ENCODE peak calls at places on chromosomes 3 and 15, in five cellular contexts. I is HEK293T, Q is HepG2, X is GM12878, Z is NT2/D1. N is an unnamed sample.

GRCh38 chr15:78204351-78205309 is 29.7 kb downstream of the ACSBG1 start:
- DNase-seq in Z (no peak), X (no peak), I (no peak), Q (no peak), N (peak; percentile 39)

GRCh38 chr3:97515076-97515475 is 249.5 kb upstream of the ARL6 start:
- DNase-seq in X (no peak), Z (no peak), Q (no peak), I (no peak), N (no peak)

GRCh38 chr3:194270627-194271458 is 80.3 kb downstream of the CPN2 start:
- DNase-seq in X (no peak), Q (peak; percentile 43), Z (no peak), I (no peak), N (no peak)

GRCh38 chr3:181948286-181948685 is 236.6 kb downstream of the SOX2 start:
- DNase-seq in Q (no peak), X (no peak), Z (no peak), I (no peak), N (no peak)

GRCh38 chr3:53420831-53421230 is 73.5 kb upstream of the DCP1A start:
- DNase-seq in X (no peak), Z (no peak), I (no peak), Q (no peak), N (no peak)

GRCh38 chr3:61844346-61844745 is 283.0 kb downstream of the PTPRG start:
- DNase-seq in X (no peak), Q (no peak), I (no peak), Z (no peak), N (no peak)

GRCh38 chr3:52859686-52860423 is 25.0 kb upstream of the MUSTN1 start:
- DNase-seq in Z (no peak), X (no peak), Q (no peak), I (no peak), N (no peak)

GRCh38 chr3:146065573-146066006 is 95.4 kb downstream of the PLOD2 start:
- DNase-seq in Q (peak; percentile 50), X (no peak), I (no peak), Z (peak; percentile 46), N (no peak)

GRCh38 chr3:196502775-196503181 is 790 bp downstream of the RNF168 start:
- DNase-seq in Z (no peak), I (peak; percentile 16), X (no peak), Q (peak; percentile 30), N (no peak)

GRCh38 chr15:86135030-86135429 is 55.4 kb downstream of the AGBL1 start:
- DNase-seq in I (no peak), Q (no peak), Z (no peak), X (no peak), N (no peak)

GRCh38 chr3:139173372-139174108 is 128.8 kb upstream of the PRR23C start:
- DNase-seq in Z (no peak), Q (no peak), X (peak; percentile 23), I (no peak), N (no peak)
- TF ChIP-seq SUZ12 in Z (no peak), Q (no peak), X (no peak), I (no peak), N (no peak)

GRCh38 chr3:152827313-152827712 is 7.6 kb upstream of the P2RY1 start:
- DNase-seq in Z (no peak), X (no peak), Q (no peak), I (no peak), N (no peak)
- TF ChIP-seq SUZ12 in Z (no peak), X (no peak), Q (no peak), I (no peak), N (no peak)

DNA sequence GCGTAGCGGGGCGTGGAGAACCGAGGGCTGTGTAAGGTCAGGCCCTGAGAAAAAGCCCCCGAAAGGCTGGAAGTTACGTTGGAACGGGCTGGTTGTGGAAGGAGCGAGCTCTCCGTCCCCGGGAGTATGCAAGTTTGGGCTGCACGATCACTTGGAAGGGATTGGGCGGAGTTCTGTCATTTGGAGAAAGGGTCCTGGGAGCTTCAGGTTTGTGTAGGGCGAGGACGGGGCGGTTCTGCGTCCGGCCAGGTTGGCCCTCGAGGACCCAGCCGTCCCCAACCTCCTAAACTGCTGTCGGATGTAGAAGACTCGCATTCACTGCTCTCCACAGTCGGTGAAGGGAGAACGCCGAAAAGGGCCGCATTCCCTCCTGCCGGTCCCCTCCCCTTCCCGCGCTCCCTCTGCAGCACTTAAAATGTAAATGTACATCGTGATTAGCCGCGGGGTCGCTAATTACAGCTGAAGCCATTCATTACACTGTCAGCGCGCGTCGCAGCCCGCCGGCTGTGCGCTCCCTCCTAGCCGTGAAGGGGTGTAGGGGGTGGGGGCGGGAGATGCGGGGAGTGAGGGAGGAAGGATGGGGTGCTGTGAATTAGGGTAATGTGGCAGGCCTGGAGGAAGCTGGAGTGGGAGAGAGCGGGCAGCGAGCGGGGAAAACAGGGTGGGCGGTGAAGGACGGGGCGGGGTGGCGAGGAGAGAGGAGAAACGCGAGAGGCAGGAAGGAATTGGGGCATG is 2.5 kb upstream of the RPP25 start:
- DNase-seq in Z (peak; percentile 32), I (no peak), X (no peak), Q (no peak), N (no peak)
- TF ChIP-seq SUZ12 in Z (no peak), I (no peak), X (no peak), Q (no peak), N (peak; percentile 73)

DNA sequence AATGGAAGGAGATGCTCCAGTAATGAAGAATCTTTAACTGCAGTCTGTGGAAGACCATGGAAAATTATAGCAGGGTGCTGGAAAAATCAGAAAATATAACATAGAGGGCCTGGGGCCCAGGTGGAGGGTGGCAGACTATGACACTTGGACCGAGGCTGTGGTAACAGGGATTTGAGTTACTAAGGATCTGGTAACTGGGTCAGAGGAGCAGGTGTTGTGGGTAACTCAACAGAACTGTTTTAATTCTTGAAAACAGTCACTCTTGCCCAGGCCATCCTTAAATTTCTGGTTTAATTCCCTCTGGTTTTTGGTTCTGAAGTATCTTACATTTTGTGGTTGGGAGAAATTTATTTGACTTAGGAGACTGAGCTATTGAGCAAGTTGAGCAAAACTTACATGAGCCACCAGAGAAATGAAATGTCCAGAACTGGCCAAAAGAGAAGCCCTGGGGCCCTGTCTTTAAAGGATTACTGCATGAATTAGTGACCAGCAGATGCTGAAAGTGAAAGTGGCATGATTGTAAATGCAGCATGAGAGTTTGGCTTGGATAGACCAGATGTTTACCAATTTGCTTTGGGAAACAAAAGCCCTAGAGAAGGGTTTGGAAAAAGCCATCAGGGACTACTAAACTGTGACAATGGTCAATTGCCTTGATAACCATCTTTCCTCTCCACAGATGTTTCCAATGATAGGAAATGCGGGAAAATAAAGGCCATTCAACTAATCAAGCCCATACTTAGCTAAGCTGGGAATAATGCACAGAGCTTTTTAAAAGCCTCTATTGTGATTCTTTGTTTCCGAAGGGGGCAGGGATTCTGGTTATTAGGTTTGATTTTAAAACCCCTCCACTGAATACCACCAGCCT is 374.9 kb upstream of the TGFBR2 start:
- DNase-seq in Z (no peak), I (no peak), X (no peak), Q (no peak), N (no peak)
- TF ChIP-seq SUZ12 in Z (no peak), I (no peak), X (no peak), Q (no peak), N (no peak)

GRCh38 chr15:66816201-66816600 is 114.2 kb downstream of the SMAD6 start:
- DNase-seq in Q (no peak), I (no peak), X (no peak), Z (no peak), N (no peak)

GRCh38 chr15:66809664-66810063 is 107.6 kb downstream of the SMAD6 start:
- DNase-seq in Z (no peak), I (no peak), X (no peak), Q (no peak), N (no peak)

GRCh38 chr15:66820474-66821258 is 118.6 kb downstream of the SMAD6 start:
- DNase-seq in Q (no peak), I (no peak), Z (no peak), X (no peak), N (no peak)

GRCh38 chr15:66819084-66819483 is 117.0 kb downstream of the SMAD6 start:
- DNase-seq in Q (no peak), X (peak; percentile 30), I (no peak), Z (no peak), N (no peak)

DNA sequence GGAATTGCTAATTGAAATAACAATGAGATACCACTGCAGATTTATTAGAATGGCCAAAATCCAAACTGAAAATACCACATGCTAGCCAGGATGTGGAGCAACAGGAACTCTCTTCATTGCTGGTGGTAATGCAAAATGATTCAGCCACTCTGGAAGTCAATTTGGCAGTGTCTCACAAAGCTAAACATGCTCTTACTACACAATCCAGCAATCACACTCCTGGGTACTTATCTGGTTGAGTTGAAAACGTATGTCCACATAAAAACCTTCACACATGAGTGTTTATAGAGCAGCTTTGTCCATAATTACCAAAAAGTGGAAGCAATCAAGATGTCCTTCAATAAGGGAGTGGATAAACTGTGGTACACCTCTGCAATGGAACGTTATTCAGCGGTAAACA is 113.3 kb downstream of the SMAD6 start:
- DNase-seq in Q (no peak), Z (no peak), I (no peak), X (no peak), N (no peak)
- TF ChIP-seq SUZ12 in Q (no peak), Z (no peak), I (no peak), X (no peak), N (no peak)

DNA sequence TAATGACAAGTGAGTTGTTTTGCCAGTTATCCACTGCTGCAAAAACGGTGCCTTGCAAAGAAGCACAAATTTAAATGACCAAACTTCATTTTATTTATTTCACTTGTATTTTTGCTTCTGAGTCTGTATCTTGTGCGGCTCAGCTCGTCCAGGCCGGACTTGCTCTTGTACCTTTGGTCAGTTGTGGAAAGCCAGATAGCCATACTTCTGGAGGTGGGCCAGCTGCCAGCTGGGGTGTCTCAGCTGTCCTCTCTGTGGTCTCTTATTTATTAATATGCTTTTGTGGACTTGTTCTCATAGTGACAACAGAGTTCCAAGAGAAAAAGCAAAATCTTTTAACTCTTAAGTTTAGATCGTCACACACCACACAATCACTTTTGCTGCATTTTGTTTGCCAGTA is 87.7 kb downstream of the IL1RAP start:
- DNase-seq in Z (no peak), I (no peak), Q (no peak), X (no peak), N (no peak)
- TF ChIP-seq SUZ12 in Z (no peak), I (no peak), Q (no peak), X (no peak), N (no peak)